ENCODE peak calls at places on chromosomes 2 and 18, in five cellular contexts. N is kidney epithelial cell, C is breast epithelium, Z is thoracic aorta, D is H1. I is an unnamed sample.

GRCh38 chr2:110718990-110719389 is 13.4 kb upstream of the ACOXL start:
- DNase-seq in N (no peak), C (no peak), Z (no peak), D (no peak), I (no peak)

GRCh38 chr2:9287400-9288059 is 80.9 kb downstream of the ASAP2 start:
- DNase-seq in N (peak; percentile 100), C (no peak), Z (peak; percentile 54), D (no peak), I (no peak)

GRCh38 chr2:45754087-45755015 is 102.9 kb downstream of the PRKCE start:
- DNase-seq in N (no peak), C (no peak), Z (no peak), D (no peak), I (no peak)

GRCh38 chr18:43793910-43794309 is 516.6 kb upstream of the SYT4 start:
- DNase-seq in N (no peak), C (no peak), Z (no peak), D (no peak), I (no peak)

GRCh38 chr2:42060718-42061619 is 13.1 kb downstream of the PKDCC start:
- DNase-seq in N (no peak), C (no peak), Z (no peak), D (no peak), I (no peak)

GRCh38 chr2:120470041-120470716 is 124.2 kb downstream of the INHBB start:
- DNase-seq in N (peak; percentile 47), C (peak; percentile 91), Z (peak; percentile 69), D (no peak), I (peak; percentile 96)

GRCh38 chr2:70645733-70646420 is 92.3 kb upstream of the TGFA start:
- DNase-seq in N (no peak), C (no peak), Z (no peak), D (no peak), I (no peak)

GRCh38 chr2:21148718-21149117 is 24.9 kb downstream of the TDRD15 start:
- DNase-seq in N (no peak), C (no peak), Z (no peak), D (no peak), I (no peak)

GRCh38 chr18:44715841-44716240 is 35.2 kb downstream of the SETBP1 start:
- DNase-seq in N (no peak), C (no peak), Z (no peak), D (no peak), I (no peak)

GRCh38 chr2:29788066-29788465 is 133.3 kb downstream of the ALK start:
- DNase-seq in N (no peak), C (no peak), Z (no peak), D (no peak), I (no peak)

GRCh38 chr18:27901424-27902226 is 275.3 kb downstream of the CDH2 start:
- DNase-seq in N (no peak), C (no peak), Z (no peak), D (no peak), I (no peak)

GRCh38 chr18:59052965-59053960 is 86.4 kb upstream of the SEC11C start:
- DNase-seq in N (no peak), C (no peak), Z (no peak), D (no peak), I (no peak)

GRCh38 chr2:191155608-191156071 is 4.8 kb upstream of the STAT4 start:
- DNase-seq in N (no peak), C (no peak), Z (no peak), D (no peak), I (no peak)

GRCh38 chr2:55395724-55396605 is 23.7 kb downstream of the CCDC88A start:
- DNase-seq in N (no peak), C (no peak), Z (no peak), D (no peak), I (no peak)

GRCh38 chr2:177538323-177538722 is 145.8 kb downstream of the AGPS start:
- DNase-seq in N (no peak), C (no peak), Z (no peak), D (no peak), I (no peak)

GRCh38 chr2:25954199-25954752 is 28.0 kb downstream of the KIF3C start:
- DNase-seq in N (no peak), C (no peak), Z (no peak), D (peak; percentile 50), I (no peak)

GRCh38 chr2:25957743-25958142 is 24.6 kb downstream of the KIF3C start:
- DNase-seq in N (no peak), C (no peak), Z (no peak), D (no peak), I (no peak)

GRCh38 chr2:25955036-25955435 is 27.3 kb downstream of the KIF3C start:
- DNase-seq in N (no peak), C (no peak), Z (no peak), D (no peak), I (no peak)

GRCh38 chr2:25960396-25960795 is 21.9 kb downstream of the KIF3C start:
- DNase-seq in N (no peak), C (no peak), Z (no peak), D (no peak), I (no peak)

GRCh38 chr2:25955869-25956535 is 26.3 kb downstream of the KIF3C start:
- DNase-seq in N (no peak), C (no peak), Z (no peak), D (no peak), I (no peak)
- TF ChIP-seq CTCF in N (no peak), C (no peak), Z (no peak), D (peak; percentile 40), I (no peak)

DNA sequence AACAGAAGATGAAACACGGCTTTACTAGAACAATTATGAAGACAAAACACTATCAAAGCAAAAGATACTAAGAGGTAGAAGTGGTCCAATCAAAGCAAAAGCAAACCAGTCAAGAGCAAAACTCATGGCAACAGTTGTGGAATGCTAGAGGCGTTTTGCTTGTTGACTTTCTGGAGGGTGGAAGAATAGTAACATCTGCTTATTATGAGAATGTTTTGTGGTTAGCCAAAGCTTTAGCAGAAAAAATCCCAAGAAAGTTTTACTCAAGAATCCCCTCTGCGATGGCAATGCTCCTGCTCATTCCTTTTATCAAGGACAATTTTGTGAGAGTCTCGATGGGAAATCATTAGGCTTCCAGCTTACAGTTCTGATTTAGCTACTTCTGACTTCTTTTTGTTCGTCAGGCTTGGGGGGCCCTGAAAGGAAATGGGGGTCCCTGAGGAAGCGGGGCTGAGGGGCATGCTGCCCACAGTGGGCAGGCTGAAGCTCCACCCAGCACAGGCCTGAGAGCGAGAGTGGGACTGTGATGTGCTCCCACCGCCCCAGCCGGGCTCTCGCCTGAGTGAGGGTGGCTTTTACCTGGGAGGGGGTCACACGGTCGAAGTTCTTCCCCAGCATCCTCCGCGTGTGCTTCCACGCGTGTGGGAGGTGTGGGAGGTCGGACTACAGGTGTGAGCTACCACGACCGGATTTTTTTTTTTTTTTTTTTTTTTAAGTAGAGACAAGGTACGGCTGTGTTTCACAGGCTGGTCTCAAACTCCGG is 49.0 kb upstream of the MC4R start:
- DNase-seq in N (no peak), C (no peak), Z (no peak), D (no peak), I (no peak)
- H3K4me3 ChIP-seq in N (no peak overlapping the region), C (no peak overlapping the region), Z (no peak overlapping the region), D (no peak overlapping the region), I (no peak overlapping the region)

DNA sequence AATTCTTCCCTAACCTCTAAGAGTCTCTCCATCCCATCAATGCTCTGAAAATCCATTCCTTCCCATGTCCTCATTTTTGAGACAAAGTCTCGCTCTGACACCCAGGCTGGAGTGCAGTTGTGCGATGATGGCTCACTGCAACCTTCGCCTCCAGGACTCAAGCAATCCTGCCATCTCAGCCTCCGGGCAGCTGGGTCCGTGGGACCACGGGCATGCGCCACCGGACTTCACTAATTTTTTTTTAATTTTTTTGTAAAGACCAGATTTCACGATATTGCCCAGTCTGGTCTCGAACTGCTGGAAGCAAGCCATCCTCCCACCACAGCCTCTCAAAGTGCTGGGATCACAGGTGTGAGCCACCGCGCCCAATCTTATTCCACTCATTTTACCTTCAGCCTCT is 1.6 kb downstream of the FEZ2 start:
- DNase-seq in N (no peak), C (no peak), Z (no peak), D (no peak), I (no peak)
- TF ChIP-seq CTCF in N (no peak), C (no peak), Z (no peak), D (no peak), I (no peak)

GRCh38 chr2:174040417-174040701 is 75.2 kb upstream of the SP3 start:
- DNase-seq in N (no peak), C (no peak), Z (no peak), D (no peak), I (peak; percentile 74)

GRCh38 chr2:174035981-174036742 is 71.0 kb upstream of the SP3 start:
- DNase-seq in N (no peak), C (no peak), Z (peak; percentile 73), D (no peak), I (peak; percentile 87)

GRCh38 chr2:174038472-174038871 is 73.3 kb upstream of the SP3 start:
- DNase-seq in N (no peak), C (no peak), Z (no peak), D (no peak), I (peak; percentile 9)

GRCh38 chr2:174036825-174037224 is 71.7 kb upstream of the SP3 start:
- DNase-seq in N (no peak), C (no peak), Z (no peak), D (no peak), I (no peak)

GRCh38 chr2:174039551-174040416 is 74.6 kb upstream of the SP3 start:
- DNase-seq in N (peak; percentile 82), C (peak; percentile 82), Z (peak; percentile 62), D (peak; percentile 90), I (peak; percentile 89)
- H3K4me3 ChIP-seq in N (no peak overlapping the region), C (no peak overlapping the region), Z (peak overlapping the region; percentile 56), D (no peak overlapping the region), I (no peak overlapping the region)

GRCh38 chr2:127025357-127026062 is 81.4 kb downstream of the BIN1 start:
- DNase-seq in N (peak; percentile 57), C (no peak), Z (peak; percentile 40), D (no peak), I (peak; percentile 92)

GRCh38 chr2:127023504-127023903 is 83.5 kb downstream of the BIN1 start:
- DNase-seq in N (no peak), C (no peak), Z (no peak), D (peak; percentile 31), I (no peak)

GRCh38 chr2:127024769-127025356 is 82.1 kb downstream of the BIN1 start:
- DNase-seq in N (no peak), C (no peak), Z (no peak), D (peak; percentile 87), I (no peak)

GRCh38 chr2:127029652-127030051 is 77.3 kb downstream of the BIN1 start:
- DNase-seq in N (no peak), C (no peak), Z (no peak), D (no peak), I (no peak)

GRCh38 chr2:127027715-127028114 is 79.2 kb downstream of the BIN1 start:
- DNase-seq in N (no peak), C (no peak), Z (no peak), D (peak; percentile 44), I (no peak)
- TF ChIP-seq CTCF in N (peak; percentile 15), C (no peak), Z (no peak), D (peak; percentile 49), I (no peak)

DNA sequence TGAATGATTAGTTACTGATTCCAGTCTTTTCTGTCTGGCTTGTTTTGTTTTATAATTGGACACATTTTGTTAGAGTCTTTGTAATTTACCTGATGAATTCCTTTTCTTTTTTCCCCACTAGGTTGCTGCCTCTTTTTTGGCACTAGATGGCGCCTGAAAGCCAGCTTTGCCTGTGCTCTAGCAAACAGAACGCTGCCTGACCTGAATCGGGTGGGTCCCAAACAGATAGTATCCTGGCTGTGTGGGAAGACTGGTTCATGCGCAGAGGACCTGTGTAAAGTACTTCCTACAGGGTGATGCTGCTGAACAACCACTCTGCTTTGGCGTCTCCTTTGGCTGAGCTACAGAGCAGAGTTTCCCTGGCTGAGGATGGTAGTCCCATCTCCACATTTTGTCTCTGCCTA is 288.2 kb downstream of the IKZF2 start:
- DNase-seq in N (no peak), C (no peak), Z (no peak), D (peak; percentile 56), I (no peak)
- H3K4me3 ChIP-seq in N (no peak overlapping the region), C (no peak overlapping the region), Z (no peak overlapping the region), D (no peak overlapping the region), I (no peak overlapping the region)

GRCh38 chr18:45777393-45777792 is 48.1 kb upstream of the SIGLEC15 start:
- DNase-seq in N (no peak), C (no peak), Z (no peak), D (no peak), I (no peak)
- TF ChIP-seq CTCF in N (no peak), C (no peak), Z (no peak), D (no peak), I (no peak)